ENCODE peak calls at places on chromosome 3, in seven cellular contexts. M is CD8-positive, alpha-beta T cell; F is cardiac muscle cell; Z is heart left ventricle; I is spleen; G is mammary epithelial cell; K is kidney. S is an unnamed sample.

GRCh38 chr3:27632431-27633223 is 89.5 kb downstream of the EOMES start:
- DNase-seq in M (peak; percentile 44), F (peak; percentile 77), Z (peak; percentile 53), I (peak; percentile 89), G (peak; percentile 60), K (peak; percentile 81), S (peak; percentile 28)

GRCh38 chr3:124814620-124815421 is 72.3 kb downstream of the ITGB5 start:
- DNase-seq in M (no peak), F (no peak), Z (no peak), I (no peak), G (peak; percentile 37), K (no peak), S (peak; percentile 85)

GRCh38 chr3:45414823-45415222 is 26.4 kb downstream of the LARS2 start:
- DNase-seq in M (no peak), F (no peak), Z (no peak), I (no peak), G (peak; percentile 20), K (no peak), S (no peak)

GRCh38 chr3:54213910-54214309 is 91.6 kb downstream of the CACNA2D3 start:
- DNase-seq in M (no peak), F (peak; percentile 32), Z (no peak), I (no peak), G (peak; percentile 13), K (no peak), S (no peak)

GRCh38 chr3:63141-63845 is 133.3 kb upstream of the CHL1 start:
- DNase-seq in M (no peak), F (no peak), Z (no peak), I (no peak), G (no peak), K (no peak), S (no peak)

GRCh38 chr3:136651585-136651984 is 100.6 kb downstream of the STAG1 start:
- DNase-seq in M (no peak), F (no peak), Z (no peak), I (no peak), G (no peak), K (no peak), S (no peak)

GRCh38 chr3:141321109-141321497 is 47.2 kb upstream of the ZBTB38 start:
- DNase-seq in M (no peak), F (peak; percentile 31), Z (no peak), I (no peak), G (no peak), K (no peak), S (no peak)

GRCh38 chr3:21672303-21672702 is 78.7 kb downstream of the ZNF385D start:
- DNase-seq in M (no peak), F (peak; percentile 63), Z (no peak), I (no peak), G (peak; percentile 94), K (no peak), S (no peak)

GRCh38 chr3:79543618-79544017 is 224.2 kb downstream of the ROBO1 start:
- DNase-seq in M (no peak), F (no peak), Z (no peak), I (no peak), G (no peak), K (no peak), S (no peak)

GRCh38 chr3:32419766-32420137 is 28.1 kb downstream of the CMTM7 start:
- DNase-seq in M (no peak), F (peak; percentile 19), Z (no peak), I (no peak), G (no peak), K (no peak), S (no peak)

GRCh38 chr3:95277614-95278013 is 1214.8 kb downstream of the NSUN3 start:
- DNase-seq in M (no peak), F (peak; percentile 1), Z (no peak), I (no peak), G (no peak), K (no peak), S (no peak)

GRCh38 chr3:193831495-193832455 is 238.8 kb downstream of the OPA1 start:
- DNase-seq in M (no peak), F (no peak), Z (peak; percentile 68), I (no peak), G (peak; percentile 100), K (peak; percentile 97), S (no peak)

GRCh38 chr3:138470687-138471086 is 36.3 kb downstream of the ESYT3 start:
- DNase-seq in M (no peak), F (no peak), Z (peak; percentile 63), I (no peak), G (no peak), K (no peak), S (no peak)

GRCh38 chr3:179020112-179020511 is 51.5 kb downstream of the ZMAT3 start:
- DNase-seq in M (no peak), F (peak; percentile 61), Z (no peak), I (no peak), G (no peak), K (no peak), S (no peak)

GRCh38 chr3:123618768-123619484 is 34.1 kb upstream of the HACD2 start:
- DNase-seq in M (no peak), F (peak; percentile 91), Z (peak; percentile 80), I (no peak), G (peak; percentile 53), K (peak; percentile 88), S (peak; percentile 95)

DNA sequence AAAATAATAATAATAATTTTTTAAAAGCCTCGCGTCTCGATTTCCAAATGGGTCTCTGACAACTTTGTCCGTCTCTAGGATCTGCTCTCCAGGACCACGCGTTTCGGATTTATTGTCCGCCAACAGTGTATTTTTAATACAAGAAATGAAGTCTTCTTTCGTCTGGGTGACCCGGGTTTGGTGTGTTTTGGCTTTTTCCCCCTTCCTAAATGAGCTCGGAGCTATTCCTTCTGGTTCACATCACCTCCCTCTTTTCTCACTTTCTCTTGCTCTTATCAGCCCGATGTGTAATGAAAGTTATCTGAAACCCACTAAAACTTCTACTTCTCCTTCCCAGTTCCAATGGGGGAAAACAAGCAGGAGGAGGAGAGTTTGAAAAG is 516.7 kb downstream of the MECOM start:
- DNase-seq in M (no peak), F (no peak), Z (no peak), I (no peak), G (no peak), K (no peak), S (no peak)
- H3K27ac ChIP-seq in M (no peak overlapping the region), F (no peak overlapping the region), Z (peak overlapping the region; percentile 86), I (peak overlapping the region; percentile 83), G (peak overlapping the region; percentile 93), K (peak overlapping the region; percentile 96), S (peak overlapping the region; percentile 58)

GRCh38 chr3:74060201-74060600 is 435.5 kb upstream of the PDZRN3 start:
- DNase-seq in M (no peak), F (no peak), Z (no peak), I (no peak), G (no peak), K (no peak), S (no peak)

GRCh38 chr3:74057169-74057568 is 432.4 kb upstream of the PDZRN3 start:
- DNase-seq in M (no peak), F (no peak), Z (no peak), I (no peak), G (no peak), K (no peak), S (no peak)

GRCh38 chr3:74054566-74054965 is 429.8 kb upstream of the PDZRN3 start:
- DNase-seq in M (no peak), F (no peak), Z (no peak), I (no peak), G (no peak), K (no peak), S (no peak)

GRCh38 chr3:74055064-74055463 is 430.3 kb upstream of the PDZRN3 start:
- DNase-seq in M (no peak), F (no peak), Z (no peak), I (no peak), G (no peak), K (no peak), S (no peak)

DNA sequence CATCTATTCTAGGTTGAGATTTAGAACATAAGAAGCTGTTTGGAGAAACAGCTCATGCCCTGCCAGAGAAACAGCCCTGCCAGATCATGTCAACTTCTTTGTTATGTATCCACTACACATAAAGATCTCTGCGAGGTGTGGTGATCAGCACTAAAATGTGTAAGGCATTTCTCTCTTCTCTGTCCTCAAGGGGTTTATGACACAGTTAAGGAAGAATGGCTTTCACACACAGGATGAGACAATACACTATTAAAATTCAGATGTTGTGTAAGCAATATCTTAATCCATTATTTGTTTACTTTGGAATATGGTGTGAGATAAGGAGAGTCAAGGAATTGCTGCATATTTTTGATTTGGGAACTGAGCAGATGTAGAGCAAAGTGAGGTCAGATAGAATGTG is 434.6 kb upstream of the PDZRN3 start:
- DNase-seq in M (no peak), F (no peak), Z (no peak), I (no peak), G (no peak), K (no peak), S (no peak)
- H3K27ac ChIP-seq in M (no peak overlapping the region), F (no peak overlapping the region), Z (no peak overlapping the region), I (no peak overlapping the region), G (no peak overlapping the region), K (no peak overlapping the region), S (no peak overlapping the region)

DNA sequence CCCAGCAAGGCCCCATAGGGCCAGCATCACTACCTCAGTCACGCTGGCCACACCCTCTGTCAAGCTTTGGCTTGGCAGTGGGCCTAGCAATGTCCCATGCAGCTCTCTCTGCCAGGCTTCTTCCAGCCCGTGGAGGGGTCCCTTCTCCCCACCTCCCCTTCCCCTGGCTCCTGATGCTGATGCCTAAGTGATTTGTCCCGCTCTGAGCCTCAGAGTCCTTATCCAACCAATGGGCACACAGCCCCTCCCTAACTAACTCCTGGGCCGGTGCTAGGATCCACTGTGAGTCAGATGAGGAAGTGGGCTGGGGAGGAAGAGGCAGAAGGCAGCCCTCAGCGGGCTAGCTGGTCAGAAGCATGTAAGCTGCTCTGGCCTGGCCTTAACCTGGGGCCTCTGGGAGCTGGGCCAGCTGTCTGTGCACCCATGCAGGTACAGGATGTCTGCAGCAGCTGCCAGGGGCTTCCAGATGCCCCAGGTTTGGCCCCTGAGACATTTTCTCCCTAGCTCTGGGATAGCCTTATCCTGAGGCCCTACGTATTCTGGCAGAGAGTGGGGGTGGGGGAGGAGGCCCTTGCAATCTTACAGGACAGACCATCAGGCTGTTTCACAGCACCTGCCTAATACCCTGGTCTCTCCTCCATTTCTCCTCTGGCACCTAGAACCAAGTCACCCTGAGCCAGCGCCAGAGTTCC is 740 bp upstream of the ZBTB47 start:
- DNase-seq in M (no peak), F (peak; percentile 77), Z (peak; percentile 77), I (peak; percentile 91), G (peak; percentile 75), K (peak; percentile 91), S (peak; percentile 83)
- H3K27ac ChIP-seq in M (no peak overlapping the region), F (no peak overlapping the region), Z (peak overlapping the region; percentile 90), I (peak overlapping the region; percentile 73), G (no peak overlapping the region), K (no peak overlapping the region), S (peak overlapping the region; percentile 99)

GRCh38 chr3:19146685-19147650 is 1.3 kb upstream of the KCNH8 start:
- DNase-seq in M (peak; percentile 33), F (peak; percentile 67), Z (peak; percentile 64), I (peak; percentile 90), G (peak; percentile 16), K (peak; percentile 92), S (peak; percentile 36)
- H3K27ac ChIP-seq in M (peak overlapping the region; percentile 40), F (peak overlapping the region; percentile 3), Z (no peak overlapping the region), I (peak overlapping the region; percentile 70), G (no peak overlapping the region), K (no peak overlapping the region), S (peak overlapping the region; percentile 31)